ENCODE peak calls at places on chromosomes 12 and 14, in four cellular contexts. T is IMR-90, U is stomach, O is OCI-LY7. Z is an unnamed sample. For H3K4me1, the result is how much of the 10 kb centered on the place peaks cover.

GRCh38 chr14:23245282-23245681 is 7.5 kb downstream of the RNF212B start:
- DNase-seq in T (no peak), U (no peak), O (no peak), Z (no peak)

GRCh38 chr12:132453361-132454133 is 36.4 kb upstream of the FBRSL1 start:
- DNase-seq in T (peak), U (no peak), O (no peak), Z (no peak)

GRCh38 chr14:101315802-101316296 is 245.4 kb upstream of the DIO3 start:
- DNase-seq in T (no peak), U (no peak), O (no peak), Z (no peak)

GRCh38 chr14:54627718-54628345 is 60.9 kb downstream of the SAMD4A start:
- DNase-seq in T (peak), U (no peak), O (no peak), Z (no peak)

GRCh38 chr12:34022079-34022830 is at the start of gene ALG10:
- DNase-seq in T (peak), U (peak), O (peak), Z (peak)

GRCh38 chr14:42624980-42625761 is 1018.5 kb downstream of the LRFN5 start:
- DNase-seq in T (no peak), U (no peak), O (no peak), Z (no peak)

GRCh38 chr12:46153267-46153872 is 115.5 kb downstream of the SLC38A1 start:
- DNase-seq in T (peak), U (no peak), O (peak), Z (no peak)

GRCh38 chr12:58976146-58976545 is 55.8 kb upstream of the LRIG3 start:
- DNase-seq in T (peak), U (no peak), O (no peak), Z (no peak)

GRCh38 chr12:11162494-11162893 is 8.5 kb upstream of the SMIM10L1 start:
- DNase-seq in T (no peak), U (no peak), O (no peak), Z (no peak)

GRCh38 chr12:57240926-57241555 is 9.9 kb downstream of the STAC3 start:
- DNase-seq in T (no peak), U (no peak), O (peak), Z (peak)

GRCh38 chr12:117134721-117135120 is 35.5 kb upstream of the TESC start:
- DNase-seq in T (no peak), U (no peak), O (no peak), Z (no peak)

GRCh38 chr12:4959381-4959780 is 49.7 kb downstream of the KCNA1 start:
- DNase-seq in T (no peak), U (no peak), O (no peak), Z (no peak)

GRCh38 chr14:78005325-78005724 is 164.8 kb upstream of the NRXN3 start:
- DNase-seq in T (no peak), U (no peak), O (no peak), Z (no peak)

GRCh38 chr12:29534935-29535334 is 37.4 kb upstream of the OVCH1 start:
- DNase-seq in T (peak), U (no peak), O (no peak), Z (no peak)

GRCh38 chr12:75825686-75826085 is 205.9 kb downstream of the PHLDA1 start:
- DNase-seq in T (peak), U (no peak), O (no peak), Z (no peak)

GRCh38 chr14:49485290-49485689 is 100.9 kb downstream of the RPS29 start:
- DNase-seq in T (no peak), U (no peak), O (no peak), Z (no peak)

GRCh38 chr12:88142610-88142991 is 494 bp downstream of the TMTC3 start:
- DNase-seq in T (no peak), U (peak), O (peak), Z (peak)

GRCh38 chr12:91852646-91853045 is 293.0 kb downstream of the BTG1 start:
- DNase-seq in T (no peak), U (no peak), O (no peak), Z (no peak)

GRCh38 chr12:55760663-55761062 is 17.7 kb downstream of the GDF11 start:
- DNase-seq in T (no peak), U (no peak), O (no peak), Z (no peak)

GRCh38 chr14:64721391-64721791 is 17.2 kb downstream of the PLEKHG3 start:
- DNase-seq in T (peak), U (peak), O (no peak), Z (no peak)

GRCh38 chr12:111580119-111580425 is 19.0 kb downstream of the ATXN2 start:
- DNase-seq in T (no peak), U (no peak), O (no peak), Z (no peak)

GRCh38 chr14:102933618-102934231 is 11.3 kb downstream of the AMN start:
- DNase-seq in T (no peak), U (no peak), O (peak), Z (no peak)

GRCh38 chr12:659090-659683 is 4.1 kb downstream of the NINJ2 start:
- DNase-seq in T (no peak), U (no peak), O (peak), Z (no peak)

GRCh38 chr12:93883436-93884154 is 206.4 kb downstream of the CRADD start:
- DNase-seq in T (peak), U (no peak), O (no peak), Z (no peak)

GRCh38 chr12:8697476-8698131 is at the start of gene RIMKLB:
- DNase-seq in T (peak), U (peak), O (peak), Z (peak)

GRCh38 chr12:31991815-31992214 is 32.6 kb downstream of the RESF1 start:
- DNase-seq in T (no peak), U (no peak), O (no peak), Z (no peak)

GRCh38 chr12:83471341-83471740 is 784.6 kb downstream of the TMTC2 start:
- DNase-seq in T (no peak), U (no peak), O (no peak), Z (no peak)

GRCh38 chr14:86015916-86016315 is 486.0 kb downstream of the FLRT2 start:
- DNase-seq in T (peak), U (no peak), O (no peak), Z (no peak)

GRCh38 chr14:93219103-93219726 is 12.2 kb downstream of the UBR7 start:
- DNase-seq in T (peak), U (peak), O (peak), Z (peak)

GRCh38 chr14:100076133-100076532 is 10.9 kb downstream of the EVL start:
- DNase-seq in T (peak), U (no peak), O (no peak), Z (peak)

GRCh38 chr14:95467232-95467631 is 49.2 kb downstream of the SYNE3 start:
- DNase-seq in T (no peak), U (no peak), O (no peak), Z (no peak)

GRCh38 chr12:108850854-108851573 is 6.4 kb downstream of the SSH1 start:
- DNase-seq in T (peak), U (no peak), O (peak), Z (no peak)

GRCh38 chr12:47844264-47845020 is 24.7 kb upstream of the HDAC7 start:
- DNase-seq in T (no peak), U (no peak), O (no peak), Z (no peak)

GRCh38 chr12:90816353-90817089 is 138.5 kb downstream of the CCER1 start:
- DNase-seq in T (peak), U (no peak), O (no peak), Z (no peak)

GRCh38 chr12:110002691-110003515 is 3.7 kb downstream of the ANKRD13A start:
- DNase-seq in T (peak), U (no peak), O (no peak), Z (no peak)

GRCh38 chr12:71201136-71201679 is 43.4 kb upstream of the TSPAN8 start:
- DNase-seq in T (no peak), U (no peak), O (no peak), Z (no peak)

GRCh38 chr12:29782821-29783772 is 645 bp downstream of the TMTC1 start:
- DNase-seq in T (peak), U (peak), O (no peak), Z (no peak)

GRCh38 chr14:68391292-68392014 is 401.4 kb downstream of the ZFP36L1 start:
- DNase-seq in T (peak), U (no peak), O (no peak), Z (no peak)
- H3K4me1 ChIP-seq in T (under half), U (half or more), O (under half), Z (under half)

DNA sequence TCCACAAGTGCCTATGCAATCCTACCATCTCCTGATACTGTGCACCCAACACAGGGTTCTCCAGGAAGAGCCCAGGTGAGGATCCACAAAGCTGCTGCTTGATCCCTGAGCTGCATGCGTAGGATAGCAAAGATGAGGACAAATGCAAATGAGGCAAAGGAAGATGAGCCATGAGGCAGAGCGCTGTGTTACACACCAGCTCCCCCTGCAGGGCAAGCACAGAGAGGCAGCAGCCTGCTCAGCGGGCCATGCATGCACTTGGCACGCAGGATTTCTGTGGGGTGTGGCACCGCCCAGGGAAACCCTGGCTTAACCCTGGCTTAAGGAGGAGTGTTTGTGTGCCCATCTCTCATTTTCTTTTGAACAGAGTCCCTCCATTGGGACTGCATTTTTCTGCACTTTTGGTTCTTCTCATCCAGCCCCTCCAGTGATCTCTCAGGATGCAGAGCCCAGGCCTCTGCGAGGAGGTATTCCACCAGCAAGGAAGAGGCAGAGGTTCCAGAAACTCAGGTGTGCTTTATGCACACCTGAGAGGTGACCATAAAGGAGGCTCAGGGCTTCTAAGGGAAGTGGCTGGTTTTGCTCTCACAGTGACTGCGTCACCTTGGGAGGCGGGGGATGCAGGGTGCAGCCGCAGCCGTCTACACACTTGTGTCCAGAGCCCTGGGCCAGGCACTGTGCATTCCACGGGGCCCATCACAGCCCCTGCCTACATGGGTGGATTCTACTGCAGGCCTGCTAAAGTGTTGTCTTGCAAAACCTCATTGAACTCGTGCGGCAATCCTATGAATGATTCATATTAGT is 973.3 kb upstream of the TMEM132C start:
- DNase-seq in T (peak), U (peak), O (peak), Z (peak)
- TF ChIP-seq CTCF in T (peak), U (peak), O (peak), Z (peak)

GRCh38 chr12:6548556-6549378 is 7.1 kb downstream of the IFFO1 start:
- DNase-seq in T (peak), U (no peak), O (no peak), Z (peak)

GRCh38 chr12:6549379-6550151 is 6.3 kb downstream of the IFFO1 start:
- DNase-seq in T (no peak), U (no peak), O (no peak), Z (peak)

GRCh38 chr12:6547987-6548386 is 7.9 kb downstream of the IFFO1 start:
- DNase-seq in T (peak), U (no peak), O (no peak), Z (no peak)

GRCh38 chr12:6546016-6546415 is 9.8 kb downstream of the IFFO1 start:
- DNase-seq in T (no peak), U (no peak), O (no peak), Z (no peak)

DNA sequence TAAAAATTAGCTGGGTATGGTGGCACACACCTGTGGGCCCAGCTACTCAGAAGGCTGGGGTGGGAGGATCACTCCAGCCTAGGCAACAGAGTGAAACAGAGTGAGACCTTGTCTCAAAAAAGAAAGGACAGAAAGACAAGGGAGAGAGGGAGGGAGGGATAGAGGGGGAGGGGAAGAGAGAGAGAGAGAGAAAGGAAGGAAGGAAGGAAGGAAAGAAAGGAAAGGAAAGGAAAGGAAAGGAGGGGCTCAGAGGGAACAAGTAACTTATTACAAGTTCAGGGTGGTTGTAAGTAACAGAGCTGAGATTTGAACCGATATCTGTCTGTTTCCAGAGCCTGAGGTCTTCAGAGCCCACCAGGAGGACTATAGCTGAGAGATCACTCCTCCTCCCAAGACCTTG is 8.3 kb downstream of the IFFO1 start:
- DNase-seq in T (no peak), U (no peak), O (no peak), Z (no peak)
- H3K4me1 ChIP-seq in T (under half), U (under half), O (under half), Z (under half)

DNA sequence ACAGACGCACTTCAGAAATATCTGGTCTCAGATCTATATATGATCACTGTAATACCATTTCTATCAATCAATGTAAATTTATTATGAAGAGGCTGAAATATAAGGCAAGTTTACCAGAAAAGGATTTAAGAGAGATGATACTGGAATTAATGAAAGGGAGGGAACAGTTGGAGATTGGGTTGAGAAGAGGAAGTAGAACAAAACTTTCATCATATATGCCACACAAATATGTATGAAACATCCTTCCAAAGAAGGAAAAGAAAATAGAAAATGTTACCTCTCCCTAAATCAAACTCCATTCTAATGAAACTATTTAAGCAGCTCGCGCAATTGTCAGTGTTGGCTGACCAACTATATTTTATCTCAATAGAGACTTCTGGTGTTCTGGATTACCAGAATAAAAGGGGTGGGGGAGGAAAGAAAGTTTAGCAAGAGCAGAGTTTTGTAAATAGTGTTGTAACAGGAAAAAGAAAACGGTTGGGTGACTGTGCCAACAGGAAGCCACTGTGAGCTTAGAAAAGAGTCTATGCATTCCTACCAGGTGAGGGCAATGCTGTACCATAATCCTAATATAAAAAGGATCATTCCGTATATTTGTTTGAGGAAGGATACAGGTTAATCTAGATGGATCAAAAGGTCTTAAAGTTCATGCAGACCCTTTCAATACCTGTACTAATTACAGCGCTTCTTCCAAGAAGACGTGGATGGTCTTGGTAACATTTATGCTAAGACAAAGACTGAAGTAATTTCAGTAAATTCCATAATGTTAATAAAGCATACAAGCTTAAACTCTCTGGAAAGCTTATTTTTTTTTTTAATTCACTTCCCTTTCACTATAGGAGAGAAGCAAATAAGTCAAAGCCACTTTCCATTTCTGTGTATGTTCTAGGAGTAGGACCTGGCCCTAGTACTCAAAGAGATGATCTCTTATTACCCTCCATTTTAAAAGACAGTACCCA is 14.5 kb upstream of the LLPH start:
- DNase-seq in T (peak), U (peak), O (peak), Z (peak)
- TF ChIP-seq CTCF in T (peak), U (peak), O (peak), Z (peak)

DNA sequence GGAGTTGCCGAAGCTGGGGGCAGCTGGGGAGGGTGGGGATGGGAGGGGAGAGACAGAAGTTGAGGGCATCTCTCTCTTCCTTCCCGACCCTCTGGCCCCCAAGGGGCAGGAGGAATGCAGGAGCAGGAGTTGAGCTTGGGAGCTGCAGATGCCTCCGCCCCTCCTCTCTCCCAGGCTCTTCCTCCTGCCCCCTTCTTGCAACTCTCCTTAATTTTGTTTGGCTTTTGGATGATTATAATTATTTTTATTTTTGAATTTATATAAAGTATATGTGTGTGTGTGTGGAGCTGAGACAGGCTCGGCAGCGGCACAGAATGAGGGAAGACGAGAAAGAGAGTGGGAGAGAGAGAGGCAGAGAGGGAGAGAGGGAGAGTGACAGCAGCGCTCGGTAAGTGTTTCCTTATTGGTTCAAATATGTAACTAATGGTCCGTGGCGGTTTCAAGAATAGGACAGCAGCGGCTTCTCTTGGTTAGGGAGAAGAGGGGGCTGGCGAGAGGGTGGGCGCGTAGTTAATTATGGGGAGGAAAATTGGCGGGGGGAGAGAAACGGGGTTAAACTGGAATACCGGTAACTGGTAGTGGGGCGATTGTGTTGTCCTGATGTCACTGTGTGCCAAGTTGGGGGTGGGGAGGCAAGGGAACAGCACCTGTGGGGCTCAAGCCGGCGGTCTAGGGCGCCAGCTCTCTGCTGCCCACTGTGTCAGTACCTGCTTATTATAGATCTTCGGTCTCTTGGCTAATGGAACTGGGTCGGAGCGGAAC is 8.4 kb downstream of the HOXC8 start:
- DNase-seq in T (no peak), U (no peak), O (peak), Z (peak)
- H3K4me1 ChIP-seq in T (under half), U (half or more), O (under half), Z (under half)

GRCh38 chr12:85676816-85677749 is 159.1 kb downstream of the RASSF9 start:
- DNase-seq in T (no peak), U (no peak), O (no peak), Z (no peak)

GRCh38 chr12:85679296-85679695 is 156.9 kb downstream of the RASSF9 start:
- DNase-seq in T (no peak), U (no peak), O (no peak), Z (no peak)

GRCh38 chr12:85672436-85672835 is 163.8 kb downstream of the RASSF9 start:
- DNase-seq in T (no peak), U (no peak), O (no peak), Z (no peak)

GRCh38 chr12:85669911-85670310 is 166.3 kb downstream of the RASSF9 start:
- DNase-seq in T (no peak), U (no peak), O (no peak), Z (no peak)

GRCh38 chr12:85673921-85674420 is 162.2 kb downstream of the RASSF9 start:
- DNase-seq in T (no peak), U (no peak), O (no peak), Z (no peak)
- TF ChIP-seq CTCF in T (no peak), U (no peak), O (no peak), Z (no peak)

Z was measured in Caco-2.